ENCODE peak calls at places on chromosomes 3 and 15, in nine cellular contexts. M, W, Y, B, N, U, Z, O and E are unnamed samples.

GRCh38 chr15:73934281-73934680 is 8.0 kb downstream of the LOXL1 start:
- DNase-seq in M (no peak), W (no peak), Y (no peak), B (no peak), N (no peak), U (no peak), Z (no peak), O (no peak), E (no peak)

GRCh38 chr15:56532766-56533455 is 68.0 kb upstream of the MNS1 start:
- DNase-seq in M (no peak), W (no peak), Y (no peak), B (no peak), N (no peak), U (peak; percentile 98), Z (no peak), O (no peak), E (no peak)

GRCh38 chr3:46888705-46889104 is 11.2 kb downstream of the PTH1R start:
- DNase-seq in M (no peak), W (no peak), Y (no peak), B (no peak), N (no peak), U (no peak), Z (no peak), O (no peak), E (no peak)

GRCh38 chr15:92693922-92694331 is 38.4 kb upstream of the FAM174B start:
- DNase-seq in M (peak; percentile 79), W (peak; percentile 19), Y (no peak), B (no peak), N (no peak), U (peak; percentile 25), Z (no peak), O (peak; percentile 44), E (peak; percentile 56)

GRCh38 chr3:11603628-11604027 is 40.1 kb downstream of the VGLL4 start:
- DNase-seq in M (no peak), W (peak; percentile 86), Y (no peak), B (peak; percentile 76), N (no peak), U (peak; percentile 59), Z (no peak), O (no peak), E (no peak)

GRCh38 chr15:61084944-61085367 is 144.1 kb downstream of the RORA start:
- DNase-seq in M (no peak), W (peak; percentile 38), Y (no peak), B (no peak), N (no peak), U (peak; percentile 14), Z (no peak), O (no peak), E (peak; percentile 67)

GRCh38 chr15:77067691-77068367 is 3.1 kb downstream of the TSPAN3 start:
- DNase-seq in M (no peak), W (no peak), Y (no peak), B (no peak), N (no peak), U (peak; percentile 46), Z (no peak), O (no peak), E (no peak)

GRCh38 chr15:91223902-91224301 is 123.8 kb downstream of the SV2B start:
- DNase-seq in M (no peak), W (no peak), Y (no peak), B (no peak), N (no peak), U (no peak), Z (no peak), O (peak; percentile 15), E (no peak)

GRCh38 chr3:126548556-126549466 is 9.9 kb downstream of the C3orf22 start:
- DNase-seq in M (no peak), W (no peak), Y (no peak), B (peak; percentile 3), N (no peak), U (peak; percentile 14), Z (no peak), O (no peak), E (no peak)

GRCh38 chr3:42387802-42388651 is 22.4 kb downstream of the LYZL4 start:
- DNase-seq in M (no peak), W (peak; percentile 26), Y (peak; percentile 8), B (no peak), N (no peak), U (no peak), Z (no peak), O (peak; percentile 39), E (no peak)